ENCODE peak calls at places on chromosomes 6 and 20, in eight cellular contexts. L is hippocampal formation; A is activated T-helper 9 cell treated with anti-CD3 and anti-CD28 coated beads, Interleukin-2, amount 50 U/mL, for 16 hours; T is EH; D is neuronal stem cell; U is Panc1; S is brain microvascular endothelial cell; Y is ureter. V is an unnamed sample.

GRCh38 chr6:86937219-86938079 is at the start of gene HTR1E:
- DNase-seq in L (peak; percentile 45), A (no peak), T (peak; percentile 2), D (peak; percentile 73), U (no peak), S (peak; percentile 31), Y (peak; percentile 46), V (no peak)

GRCh38 chr6:1678966-1679690 is 69.4 kb downstream of the FOXC1 start:
- DNase-seq in L (no peak), A (no peak), T (peak; percentile 30), D (no peak), U (no peak), S (no peak), Y (no peak), V (no peak)

GRCh38 chr6:33665957-33666356 is 44.8 kb downstream of the ITPR3 start:
- DNase-seq in L (no peak), A (no peak), T (no peak), D (no peak), U (no peak), S (no peak), Y (no peak), V (no peak)

GRCh38 chr6:4879724-4880372 is 103.6 kb downstream of the CDYL start:
- DNase-seq in L (no peak), A (no peak), T (no peak), D (no peak), U (no peak), S (no peak), Y (no peak), V (no peak)

GRCh38 chr20:59662161-59662560 is 57.8 kb downstream of the PHACTR3 start:
- DNase-seq in L (no peak), A (no peak), T (no peak), D (no peak), U (no peak), S (no peak), Y (no peak), V (no peak)

GRCh38 chr6:10451828-10452509 is 37.1 kb upstream of the TFAP2A start:
- DNase-seq in L (no peak), A (no peak), T (peak; percentile 87), D (no peak), U (no peak), S (peak; percentile 64), Y (peak; percentile 66), V (peak; percentile 60)

GRCh38 chr6:128672023-128672422 is 151.6 kb upstream of the PTPRK start:
- DNase-seq in L (no peak), A (no peak), T (no peak), D (no peak), U (no peak), S (no peak), Y (no peak), V (no peak)

GRCh38 chr6:47587503-47587902 is 109.9 kb downstream of the CD2AP start:
- DNase-seq in L (no peak), A (no peak), T (peak; percentile 39), D (no peak), U (no peak), S (no peak), Y (no peak), V (peak; percentile 13)

GRCh38 chr20:46089338-46090094 is at the start of gene NCOA5:
- DNase-seq in L (peak; percentile 97), A (peak; percentile 91), T (peak; percentile 95), D (peak; percentile 92), U (peak; percentile 60), S (peak; percentile 94), Y (peak; percentile 96), V (peak; percentile 78)

GRCh38 chr20:4875578-4876067 is 125.7 kb downstream of the SLC23A2 start:
- DNase-seq in L (no peak), A (no peak), T (no peak), D (no peak), U (no peak), S (no peak), Y (no peak), V (no peak)

GRCh38 chr6:155693573-155694428 is 238.2 kb upstream of the NOX3 start:
- DNase-seq in L (no peak), A (no peak), T (no peak), D (no peak), U (no peak), S (no peak), Y (no peak), V (no peak)

GRCh38 chr6:34876451-34876850 is 11.4 kb downstream of the TAF11 start:
- DNase-seq in L (no peak), A (no peak), T (no peak), D (no peak), U (no peak), S (no peak), Y (no peak), V (no peak)

GRCh38 chr6:34462561-34462971 is 3.3 kb upstream of the PACSIN1 start:
- DNase-seq in L (no peak), A (no peak), T (peak; percentile 63), D (no peak), U (no peak), S (no peak), Y (peak; percentile 58), V (no peak)